ENCODE peak calls at places on chromosomes 13 and 19, in ten cellular contexts. P, T, S, A, B, J, Z, Y, C and X are unnamed samples.

GRCh38 chr13:89627991-89628390 is 1719.5 kb upstream of the MIR17HG start:
- DNase-seq in P (no peak), T (no peak), S (no peak), A (no peak), B (no peak), J (no peak), Z (peak; percentile 95), Y (no peak), C (no peak), X (no peak)

GRCh38 chr19:41175825-41176734 is 16.9 kb upstream of the CYP2S1 start:
- DNase-seq in P (peak; percentile 24), T (peak; percentile 32), S (peak; percentile 98), A (peak; percentile 76), B (peak; percentile 74), J (peak; percentile 77), Z (peak; percentile 86), Y (no peak), C (peak; percentile 96), X (no peak)

GRCh38 chr13:93730780-93731179 is 504.2 kb downstream of the GPC6 start:
- DNase-seq in P (no peak), T (no peak), S (no peak), A (no peak), B (no peak), J (no peak), Z (no peak), Y (no peak), C (no peak), X (no peak)

GRCh38 chr13:113155982-113156655 is 2.3 kb upstream of the PROZ start:
- DNase-seq in P (no peak), T (no peak), S (no peak), A (no peak), B (no peak), J (no peak), Z (no peak), Y (peak; percentile 29), C (peak; percentile 8), X (no peak)

GRCh38 chr19:39643591-39643990 is 12.1 kb upstream of the LGALS16 start:
- DNase-seq in P (no peak), T (no peak), S (no peak), A (no peak), B (no peak), J (no peak), Z (no peak), Y (no peak), C (no peak), X (no peak)

GRCh38 chr13:113860579-113861432 is 3.1 kb downstream of the GAS6 start:
- DNase-seq in P (no peak), T (no peak), S (no peak), A (peak; percentile 70), B (no peak), J (peak; percentile 75), Z (no peak), Y (peak; percentile 73), C (peak; percentile 80), X (no peak)

GRCh38 chr13:50104493-50104892 is 89.2 kb downstream of the KCNRG start:
- DNase-seq in P (no peak), T (no peak), S (no peak), A (no peak), B (no peak), J (no peak), Z (peak; percentile 85), Y (no peak), C (no peak), X (no peak)

GRCh38 chr13:97257228-97257755 is 35.2 kb downstream of the MBNL2 start:
- DNase-seq in P (no peak), T (no peak), S (peak; percentile 23), A (no peak), B (no peak), J (no peak), Z (no peak), Y (no peak), C (no peak), X (no peak)

GRCh38 chr19:18504886-18505610 is 16.8 kb downstream of the ELL start:
- DNase-seq in P (no peak), T (no peak), S (no peak), A (no peak), B (no peak), J (no peak), Z (peak; percentile 50), Y (no peak), C (no peak), X (no peak)

GRCh38 chr13:45367995-45368394 is 27.0 kb upstream of the TPT1 start:
- DNase-seq in P (no peak), T (no peak), S (no peak), A (no peak), B (no peak), J (no peak), Z (peak; percentile 56), Y (no peak), C (no peak), X (no peak)

GRCh38 chr13:85362980-85363379 is 436.2 kb downstream of the SLITRK6 start:
- DNase-seq in P (no peak), T (no peak), S (no peak), A (no peak), B (no peak), J (peak; percentile 67), Z (no peak), Y (no peak), C (no peak), X (no peak)

DNA sequence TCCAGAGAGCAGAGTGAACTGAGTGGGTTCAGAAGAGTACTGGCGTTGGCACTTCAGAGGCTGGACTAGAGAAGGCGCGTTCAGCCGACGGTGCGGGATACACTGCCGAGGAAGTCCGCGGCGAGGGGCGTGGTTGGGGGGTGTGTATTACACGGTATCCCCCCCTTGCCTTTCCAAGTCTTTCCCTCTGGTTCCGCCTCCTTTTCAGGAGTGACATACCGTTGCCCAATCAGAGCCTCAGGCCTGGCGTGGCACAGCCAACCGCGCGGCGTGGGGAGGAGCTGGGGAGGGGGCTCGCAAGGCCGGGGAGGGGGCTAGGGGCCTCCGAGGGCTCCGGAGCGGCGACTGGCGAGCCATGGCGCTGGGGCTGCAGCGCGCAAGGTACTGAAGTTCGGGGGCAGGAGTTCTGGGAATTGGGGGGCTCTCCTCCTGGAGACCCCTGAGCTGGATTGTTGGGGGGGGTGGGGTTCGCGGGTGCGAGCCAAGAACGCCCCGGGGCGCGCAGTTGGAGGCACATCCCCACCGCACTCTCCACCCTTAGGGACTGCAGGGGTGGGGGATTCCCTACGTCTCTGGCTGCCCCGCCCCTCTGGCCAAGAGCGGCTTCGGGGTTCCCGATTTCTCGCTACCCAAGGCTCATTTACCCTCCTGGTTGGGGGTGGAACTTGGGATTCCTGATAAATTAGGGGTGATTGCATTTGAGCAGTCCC is at the start of gene HIF3A:
- DNase-seq in P (no peak), T (no peak), S (no peak), A (peak; percentile 85), B (peak; percentile 54), J (no peak), Z (no peak), Y (no peak), C (peak; percentile 96), X (peak; percentile 83)
- TF ChIP-seq CTCF in P (no peak), T (no peak), S (no peak), A (no peak), B (no peak), J (no peak), Z (no peak), Y (no peak), C (no peak), X (no peak)

GRCh38 chr13:98350746-98351330 is 173.8 kb upstream of the RNF113B start:
- DNase-seq in P (no peak), T (no peak), S (no peak), A (no peak), B (no peak), J (no peak), Z (no peak), Y (no peak), C (no peak), X (no peak)

GRCh38 chr13:98351636-98352035 is 174.6 kb upstream of the RNF113B start:
- DNase-seq in P (no peak), T (no peak), S (no peak), A (no peak), B (no peak), J (no peak), Z (no peak), Y (peak; percentile 17), C (no peak), X (no peak)

GRCh38 chr13:98352226-98352625 is 175.2 kb upstream of the RNF113B start:
- DNase-seq in P (no peak), T (no peak), S (no peak), A (no peak), B (no peak), J (no peak), Z (no peak), Y (no peak), C (no peak), X (no peak)

GRCh38 chr13:98348476-98348875 is 171.4 kb upstream of the RNF113B start:
- DNase-seq in P (no peak), T (no peak), S (no peak), A (no peak), B (peak; percentile 26), J (no peak), Z (no peak), Y (no peak), C (no peak), X (no peak)

GRCh38 chr13:98349731-98350305 is 172.7 kb upstream of the RNF113B start:
- DNase-seq in P (no peak), T (peak; percentile 47), S (peak; percentile 7), A (no peak), B (no peak), J (no peak), Z (no peak), Y (no peak), C (peak; percentile 80), X (no peak)
- TF ChIP-seq CTCF in P (no peak), T (peak; percentile 29), S (no peak), A (no peak), B (no peak), J (peak; percentile 21), Z (peak; percentile 5), Y (no peak), C (peak; percentile 63), X (peak; percentile 27)

DNA sequence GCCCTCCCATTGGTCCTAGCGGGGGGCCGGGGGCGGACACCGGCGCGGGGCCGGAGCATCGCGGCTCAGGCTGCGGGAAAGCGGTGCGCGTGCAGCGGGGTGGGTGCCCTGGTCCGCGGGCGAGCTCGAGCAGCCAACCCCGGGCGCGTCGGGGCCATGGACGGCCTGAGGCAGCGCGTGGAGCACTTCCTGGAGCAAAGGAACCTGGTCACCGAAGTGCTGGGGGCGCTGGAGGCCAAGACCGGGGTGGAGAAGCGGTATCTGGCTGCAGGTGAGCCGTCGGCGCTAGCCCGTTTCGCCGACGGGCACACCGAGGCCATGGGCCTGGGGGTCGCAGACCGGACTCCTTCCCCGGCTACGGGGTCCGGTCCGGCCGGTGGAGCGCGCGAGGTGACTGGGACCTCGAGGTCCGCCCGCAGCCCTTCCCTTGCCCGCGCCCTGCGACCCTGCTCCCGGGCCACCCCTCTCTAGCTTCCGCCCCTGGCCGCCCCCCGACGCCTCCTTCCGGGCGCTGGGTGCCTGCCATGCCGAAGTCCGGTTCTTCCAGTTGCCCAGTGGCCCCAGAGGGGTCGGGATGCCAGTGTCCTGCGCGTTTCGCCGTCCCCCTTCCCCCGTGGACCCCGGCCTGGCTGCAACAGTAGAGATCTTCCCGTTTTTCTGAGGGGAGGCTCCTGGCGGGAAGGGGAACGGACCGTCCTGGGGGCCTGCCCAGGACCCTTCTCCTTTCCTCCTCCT is at the start of gene REEP6:
- DNase-seq in P (no peak), T (peak; percentile 45), S (no peak), A (no peak), B (no peak), J (peak; percentile 80), Z (no peak), Y (no peak), C (no peak), X (no peak)
- TF ChIP-seq CTCF in P (no peak), T (no peak), S (no peak), A (no peak), B (no peak), J (no peak), Z (no peak), Y (no peak), C (no peak), X (no peak)

GRCh38 chr19:55344444-55344843 is 4.8 kb downstream of the KMT5C start:
- DNase-seq in P (no peak), T (peak; percentile 22), S (no peak), A (no peak), B (no peak), J (no peak), Z (peak; percentile 43), Y (no peak), C (no peak), X (no peak)
- TF ChIP-seq CTCF in P (no peak), T (no peak), S (no peak), A (no peak), B (no peak), J (no peak), Z (no peak), Y (no peak), C (no peak), X (no peak)